ENCODE peak calls at places on chromosomes 2 and 18, in eight cellular contexts. C, S, V, L, N, M, F and D are unnamed samples.

GRCh38 chr2:232444409-232445148 is 11.4 kb upstream of the ALPI start:
- DNase-seq in V (peak), N (peak), F (peak), S (peak), L (peak), M (peak), C (peak), D (peak)

GRCh38 chr2:72138011-72138881 is 9.4 kb downstream of the CYP26B1 start:
- DNase-seq in C (no peak), F (no peak), M (peak), S (no peak), L (no peak), V (no peak), N (no peak), D (no peak)

GRCh38 chr2:55047677-55048299 is 2.5 kb downstream of the RTN4 start:
- DNase-seq in V (no peak), L (no peak), F (peak), C (peak), N (no peak), M (peak), S (no peak), D (no peak)

GRCh38 chr2:95323347-95324155 is 26.4 kb downstream of the KCNIP3 start:
- DNase-seq in L (no peak), M (peak), V (no peak), S (peak), F (no peak), C (peak), N (no peak), D (no peak)

GRCh38 chr2:9103663-9104277 is 100.3 kb upstream of the MBOAT2 start:
- DNase-seq in V (no peak), M (peak), S (no peak), L (no peak), N (no peak), C (no peak), F (no peak), D (no peak)

GRCh38 chr18:51194604-51195003 is 2.9 kb downstream of the MEX3C start:
- DNase-seq in N (no peak), F (no peak), V (no peak), L (no peak), S (no peak), M (peak), C (no peak), D (no peak)

GRCh38 chr2:60213865-60214657 is 339.4 kb downstream of the BCL11A start:
- DNase-seq in S (peak), N (peak), M (peak), V (no peak), L (no peak), F (no peak), C (peak), D (no peak)

GRCh38 chr2:178863856-178864620 is 56.8 kb upstream of the TTN start:
- DNase-seq in F (peak), M (peak), N (no peak), L (no peak), S (peak), C (peak), V (no peak), D (no peak)

GRCh38 chr2:118723394-118723793 is 124.1 kb downstream of the EN1 start:
- DNase-seq in F (no peak), L (no peak), S (peak), N (no peak), V (no peak), C (no peak), M (peak), D (peak)

GRCh38 chr2:126914811-126915500 is 16.3 kb downstream of the TEX51 start:
- DNase-seq in L (no peak), F (no peak), V (no peak), C (no peak), N (no peak), M (no peak), S (no peak), D (no peak)